ENCODE peak calls at places on chromosomes 2 and 18, in seven cellular contexts. One of them, this sample, is unnamed.

GRCh38 chr2:191030521-191031154 is 16.7 kb upstream of the STAT1 start:
- DNase-seq in stimulated activated CD8-positive, alpha-beta memory T cell treated with anti-CD3 and anti-CD28 coated beads, Interleukin-7, amount 100 ng/mL, for 1 hour: no peak
- DNase-seq in endothelial cell of umbilical vein: peak; percentile 78
- DNase-seq in activated T-helper 2 cell treated with anti-CD3 and anti-CD28 coated beads, Interferon-gamma antibody, Interleukin-2, Interleukin-4, amounts not matched to agents 10 μg/mL and 5 μg/mL and 100 μg/mL, durations not matched to agents 14 hours and 24 hours and 36 hours: no peak
- DNase-seq in NCI-H1092 treated with DMSO at 0.1 percent for 48 hours: peak; percentile 46
- DNase-seq in hippocampal formation: peak; percentile 7
- DNase-seq in hepatic stellate cell: no peak
- DNase-seq in this sample: peak; percentile 28

GRCh38 chr2:43276962-43277383 is 50.6 kb upstream of the ZFP36L2 start:
- DNase-seq in NCI-H1092 treated with DMSO at 0.1 percent for 48 hours: no peak
- DNase-seq in activated T-helper 2 cell treated with anti-CD3 and anti-CD28 coated beads, Interferon-gamma antibody, Interleukin-2, Interleukin-4, amounts not matched to agents 10 μg/mL and 5 μg/mL and 100 μg/mL, durations not matched to agents 14 hours and 24 hours and 36 hours: no peak
- DNase-seq in endothelial cell of umbilical vein: peak; percentile 28
- DNase-seq in stimulated activated CD8-positive, alpha-beta memory T cell treated with anti-CD3 and anti-CD28 coated beads, Interleukin-7, amount 100 ng/mL, for 1 hour: no peak
- DNase-seq in hippocampal formation: no peak
- DNase-seq in hepatic stellate cell: no peak
- DNase-seq in this sample: no peak

GRCh38 chr2:196112408-196113039 is 43.9 kb upstream of the DNAH7 start:
- DNase-seq in activated T-helper 2 cell treated with anti-CD3 and anti-CD28 coated beads, Interferon-gamma antibody, Interleukin-2, Interleukin-4, amounts not matched to agents 10 μg/mL and 5 μg/mL and 100 μg/mL, durations not matched to agents 14 hours and 24 hours and 36 hours: no peak
- DNase-seq in stimulated activated CD8-positive, alpha-beta memory T cell treated with anti-CD3 and anti-CD28 coated beads, Interleukin-7, amount 100 ng/mL, for 1 hour: no peak
- DNase-seq in NCI-H1092 treated with DMSO at 0.1 percent for 48 hours: no peak
- DNase-seq in endothelial cell of umbilical vein: no peak
- DNase-seq in hepatic stellate cell: peak; percentile 41
- DNase-seq in hippocampal formation: no peak
- DNase-seq in this sample: no peak

GRCh38 chr2:1581965-1582625 is 162.2 kb downstream of the PXDN start:
- DNase-seq in hepatic stellate cell: no peak
- DNase-seq in stimulated activated CD8-positive, alpha-beta memory T cell treated with anti-CD3 and anti-CD28 coated beads, Interleukin-7, amount 100 ng/mL, for 1 hour: no peak
- DNase-seq in NCI-H1092 treated with DMSO at 0.1 percent for 48 hours: no peak
- DNase-seq in endothelial cell of umbilical vein: no peak
- DNase-seq in activated T-helper 2 cell treated with anti-CD3 and anti-CD28 coated beads, Interferon-gamma antibody, Interleukin-2, Interleukin-4, amounts not matched to agents 10 μg/mL and 5 μg/mL and 100 μg/mL, durations not matched to agents 14 hours and 24 hours and 36 hours: no peak
- DNase-seq in hippocampal formation: no peak
- DNase-seq in this sample: no peak

GRCh38 chr2:20617892-20618467 is 32.9 kb downstream of the HS1BP3 start:
- DNase-seq in NCI-H1092 treated with DMSO at 0.1 percent for 48 hours: peak; percentile 28
- DNase-seq in activated T-helper 2 cell treated with anti-CD3 and anti-CD28 coated beads, Interferon-gamma antibody, Interleukin-2, Interleukin-4, amounts not matched to agents 10 μg/mL and 5 μg/mL and 100 μg/mL, durations not matched to agents 14 hours and 24 hours and 36 hours: no peak
- DNase-seq in endothelial cell of umbilical vein: peak; percentile 98
- DNase-seq in hippocampal formation: peak; percentile 87
- DNase-seq in hepatic stellate cell: peak; percentile 98
- DNase-seq in stimulated activated CD8-positive, alpha-beta memory T cell treated with anti-CD3 and anti-CD28 coated beads, Interleukin-7, amount 100 ng/mL, for 1 hour: no peak
- DNase-seq in this sample: peak; percentile 83

GRCh38 chr2:170975943-170976270 is 46.9 kb downstream of the GORASP2 start:
- DNase-seq in stimulated activated CD8-positive, alpha-beta memory T cell treated with anti-CD3 and anti-CD28 coated beads, Interleukin-7, amount 100 ng/mL, for 1 hour: no peak
- DNase-seq in hippocampal formation: no peak
- DNase-seq in endothelial cell of umbilical vein: no peak
- DNase-seq in activated T-helper 2 cell treated with anti-CD3 and anti-CD28 coated beads, Interferon-gamma antibody, Interleukin-2, Interleukin-4, amounts not matched to agents 10 μg/mL and 5 μg/mL and 100 μg/mL, durations not matched to agents 14 hours and 24 hours and 36 hours: no peak
- DNase-seq in NCI-H1092 treated with DMSO at 0.1 percent for 48 hours: no peak
- DNase-seq in hepatic stellate cell: no peak
- DNase-seq in this sample: no peak

GRCh38 chr2:21395366-21395765 is 271.6 kb downstream of the TDRD15 start:
- DNase-seq in hippocampal formation: peak; percentile 37
- DNase-seq in endothelial cell of umbilical vein: no peak
- DNase-seq in NCI-H1092 treated with DMSO at 0.1 percent for 48 hours: no peak
- DNase-seq in activated T-helper 2 cell treated with anti-CD3 and anti-CD28 coated beads, Interferon-gamma antibody, Interleukin-2, Interleukin-4, amounts not matched to agents 10 μg/mL and 5 μg/mL and 100 μg/mL, durations not matched to agents 14 hours and 24 hours and 36 hours: no peak
- DNase-seq in stimulated activated CD8-positive, alpha-beta memory T cell treated with anti-CD3 and anti-CD28 coated beads, Interleukin-7, amount 100 ng/mL, for 1 hour: no peak
- DNase-seq in hepatic stellate cell: no peak
- DNase-seq in this sample: no peak

GRCh38 chr2:226362991-226363390 is 436.6 kb downstream of the IRS1 start:
- DNase-seq in hippocampal formation: no peak
- DNase-seq in NCI-H1092 treated with DMSO at 0.1 percent for 48 hours: no peak
- DNase-seq in endothelial cell of umbilical vein: peak; percentile 3
- DNase-seq in hepatic stellate cell: peak; percentile 10
- DNase-seq in stimulated activated CD8-positive, alpha-beta memory T cell treated with anti-CD3 and anti-CD28 coated beads, Interleukin-7, amount 100 ng/mL, for 1 hour: no peak
- DNase-seq in activated T-helper 2 cell treated with anti-CD3 and anti-CD28 coated beads, Interferon-gamma antibody, Interleukin-2, Interleukin-4, amounts not matched to agents 10 μg/mL and 5 μg/mL and 100 μg/mL, durations not matched to agents 14 hours and 24 hours and 36 hours: no peak
- DNase-seq in this sample: no peak

GRCh38 chr2:75596784-75597183 is 36.0 kb upstream of the EVA1A start:
- DNase-seq in hippocampal formation: no peak
- DNase-seq in activated T-helper 2 cell treated with anti-CD3 and anti-CD28 coated beads, Interferon-gamma antibody, Interleukin-2, Interleukin-4, amounts not matched to agents 10 μg/mL and 5 μg/mL and 100 μg/mL, durations not matched to agents 14 hours and 24 hours and 36 hours: no peak
- DNase-seq in hepatic stellate cell: no peak
- DNase-seq in endothelial cell of umbilical vein: no peak
- DNase-seq in NCI-H1092 treated with DMSO at 0.1 percent for 48 hours: no peak
- DNase-seq in stimulated activated CD8-positive, alpha-beta memory T cell treated with anti-CD3 and anti-CD28 coated beads, Interleukin-7, amount 100 ng/mL, for 1 hour: no peak
- DNase-seq in this sample: no peak

GRCh38 chr2:51960846-51961335 is 929.0 kb upstream of the NRXN1 start:
- DNase-seq in hepatic stellate cell: no peak
- DNase-seq in endothelial cell of umbilical vein: no peak
- DNase-seq in activated T-helper 2 cell treated with anti-CD3 and anti-CD28 coated beads, Interferon-gamma antibody, Interleukin-2, Interleukin-4, amounts not matched to agents 10 μg/mL and 5 μg/mL and 100 μg/mL, durations not matched to agents 14 hours and 24 hours and 36 hours: no peak
- DNase-seq in NCI-H1092 treated with DMSO at 0.1 percent for 48 hours: no peak
- DNase-seq in stimulated activated CD8-positive, alpha-beta memory T cell treated with anti-CD3 and anti-CD28 coated beads, Interleukin-7, amount 100 ng/mL, for 1 hour: no peak
- DNase-seq in hippocampal formation: no peak
- DNase-seq in this sample: no peak

GRCh38 chr2:79638410-79638809 is 125.6 kb downstream of the CTNNA2 start:
- DNase-seq in activated T-helper 2 cell treated with anti-CD3 and anti-CD28 coated beads, Interferon-gamma antibody, Interleukin-2, Interleukin-4, amounts not matched to agents 10 μg/mL and 5 μg/mL and 100 μg/mL, durations not matched to agents 14 hours and 24 hours and 36 hours: no peak
- DNase-seq in hepatic stellate cell: no peak
- DNase-seq in NCI-H1092 treated with DMSO at 0.1 percent for 48 hours: peak; percentile 6
- DNase-seq in stimulated activated CD8-positive, alpha-beta memory T cell treated with anti-CD3 and anti-CD28 coated beads, Interleukin-7, amount 100 ng/mL, for 1 hour: no peak
- DNase-seq in endothelial cell of umbilical vein: no peak
- DNase-seq in hippocampal formation: no peak
- DNase-seq in this sample: no peak

GRCh38 chr2:31256611-31257382 is 22.8 kb downstream of the EHD3 start:
- DNase-seq in stimulated activated CD8-positive, alpha-beta memory T cell treated with anti-CD3 and anti-CD28 coated beads, Interleukin-7, amount 100 ng/mL, for 1 hour: no peak
- DNase-seq in hepatic stellate cell: no peak
- DNase-seq in activated T-helper 2 cell treated with anti-CD3 and anti-CD28 coated beads, Interferon-gamma antibody, Interleukin-2, Interleukin-4, amounts not matched to agents 10 μg/mL and 5 μg/mL and 100 μg/mL, durations not matched to agents 14 hours and 24 hours and 36 hours: no peak
- DNase-seq in NCI-H1092 treated with DMSO at 0.1 percent for 48 hours: peak; percentile 33
- DNase-seq in endothelial cell of umbilical vein: no peak
- DNase-seq in hippocampal formation: no peak
- DNase-seq in this sample: no peak

GRCh38 chr2:88212251-88212790 is 42.2 kb downstream of the THNSL2 start:
- DNase-seq in hippocampal formation: no peak
- DNase-seq in activated T-helper 2 cell treated with anti-CD3 and anti-CD28 coated beads, Interferon-gamma antibody, Interleukin-2, Interleukin-4, amounts not matched to agents 10 μg/mL and 5 μg/mL and 100 μg/mL, durations not matched to agents 14 hours and 24 hours and 36 hours: no peak
- DNase-seq in hepatic stellate cell: no peak
- DNase-seq in stimulated activated CD8-positive, alpha-beta memory T cell treated with anti-CD3 and anti-CD28 coated beads, Interleukin-7, amount 100 ng/mL, for 1 hour: no peak
- DNase-seq in endothelial cell of umbilical vein: no peak
- DNase-seq in NCI-H1092 treated with DMSO at 0.1 percent for 48 hours: no peak
- DNase-seq in this sample: peak; percentile 36

GRCh38 chr2:231196592-231196991 is 1.8 kb upstream of the ARMC9 start:
- DNase-seq in NCI-H1092 treated with DMSO at 0.1 percent for 48 hours: no peak
- DNase-seq in endothelial cell of umbilical vein: no peak
- DNase-seq in hippocampal formation: no peak
- DNase-seq in hepatic stellate cell: no peak
- DNase-seq in activated T-helper 2 cell treated with anti-CD3 and anti-CD28 coated beads, Interferon-gamma antibody, Interleukin-2, Interleukin-4, amounts not matched to agents 10 μg/mL and 5 μg/mL and 100 μg/mL, durations not matched to agents 14 hours and 24 hours and 36 hours: no peak
- DNase-seq in stimulated activated CD8-positive, alpha-beta memory T cell treated with anti-CD3 and anti-CD28 coated beads, Interleukin-7, amount 100 ng/mL, for 1 hour: no peak
- DNase-seq in this sample: no peak

GRCh38 chr2:95344208-95344570 is 47.0 kb downstream of the KCNIP3 start:
- DNase-seq in NCI-H1092 treated with DMSO at 0.1 percent for 48 hours: no peak
- DNase-seq in hippocampal formation: no peak
- DNase-seq in hepatic stellate cell: no peak
- DNase-seq in endothelial cell of umbilical vein: no peak
- DNase-seq in stimulated activated CD8-positive, alpha-beta memory T cell treated with anti-CD3 and anti-CD28 coated beads, Interleukin-7, amount 100 ng/mL, for 1 hour: no peak
- DNase-seq in activated T-helper 2 cell treated with anti-CD3 and anti-CD28 coated beads, Interferon-gamma antibody, Interleukin-2, Interleukin-4, amounts not matched to agents 10 μg/mL and 5 μg/mL and 100 μg/mL, durations not matched to agents 14 hours and 24 hours and 36 hours: no peak
- DNase-seq in this sample: no peak

GRCh38 chr2:172552547-172553291 is 3.2 kb upstream of the PDK1 start:
- DNase-seq in endothelial cell of umbilical vein: peak; percentile 79
- DNase-seq in hippocampal formation: no peak
- DNase-seq in activated T-helper 2 cell treated with anti-CD3 and anti-CD28 coated beads, Interferon-gamma antibody, Interleukin-2, Interleukin-4, amounts not matched to agents 10 μg/mL and 5 μg/mL and 100 μg/mL, durations not matched to agents 14 hours and 24 hours and 36 hours: no peak
- DNase-seq in hepatic stellate cell: peak; percentile 83
- DNase-seq in NCI-H1092 treated with DMSO at 0.1 percent for 48 hours: no peak
- DNase-seq in stimulated activated CD8-positive, alpha-beta memory T cell treated with anti-CD3 and anti-CD28 coated beads, Interleukin-7, amount 100 ng/mL, for 1 hour: no peak
- DNase-seq in this sample: no peak

GRCh38 chr2:3145471-3146027 is 232.1 kb downstream of the EIPR1 start:
- DNase-seq in endothelial cell of umbilical vein: no peak
- DNase-seq in stimulated activated CD8-positive, alpha-beta memory T cell treated with anti-CD3 and anti-CD28 coated beads, Interleukin-7, amount 100 ng/mL, for 1 hour: no peak
- DNase-seq in hippocampal formation: no peak
- DNase-seq in hepatic stellate cell: no peak
- DNase-seq in NCI-H1092 treated with DMSO at 0.1 percent for 48 hours: no peak
- DNase-seq in activated T-helper 2 cell treated with anti-CD3 and anti-CD28 coated beads, Interferon-gamma antibody, Interleukin-2, Interleukin-4, amounts not matched to agents 10 μg/mL and 5 μg/mL and 100 μg/mL, durations not matched to agents 14 hours and 24 hours and 36 hours: no peak
- DNase-seq in this sample: no peak

GRCh38 chr2:237702439-237703397 is 75.3 kb downstream of the LRRFIP1 start:
- DNase-seq in endothelial cell of umbilical vein: peak; percentile 77
- DNase-seq in hippocampal formation: no peak
- DNase-seq in NCI-H1092 treated with DMSO at 0.1 percent for 48 hours: no peak
- DNase-seq in activated T-helper 2 cell treated with anti-CD3 and anti-CD28 coated beads, Interferon-gamma antibody, Interleukin-2, Interleukin-4, amounts not matched to agents 10 μg/mL and 5 μg/mL and 100 μg/mL, durations not matched to agents 14 hours and 24 hours and 36 hours: no peak
- DNase-seq in hepatic stellate cell: peak; percentile 71
- DNase-seq in stimulated activated CD8-positive, alpha-beta memory T cell treated with anti-CD3 and anti-CD28 coated beads, Interleukin-7, amount 100 ng/mL, for 1 hour: no peak
- DNase-seq in this sample: peak; percentile 56

GRCh38 chr2:43676322-43677050 is at the start of gene C1GALT1C1L:
- DNase-seq in endothelial cell of umbilical vein: peak; percentile 55
- DNase-seq in hepatic stellate cell: peak; percentile 53
- DNase-seq in hippocampal formation: peak; percentile 1
- DNase-seq in stimulated activated CD8-positive, alpha-beta memory T cell treated with anti-CD3 and anti-CD28 coated beads, Interleukin-7, amount 100 ng/mL, for 1 hour: no peak
- DNase-seq in activated T-helper 2 cell treated with anti-CD3 and anti-CD28 coated beads, Interferon-gamma antibody, Interleukin-2, Interleukin-4, amounts not matched to agents 10 μg/mL and 5 μg/mL and 100 μg/mL, durations not matched to agents 14 hours and 24 hours and 36 hours: peak; percentile 22
- DNase-seq in NCI-H1092 treated with DMSO at 0.1 percent for 48 hours: no peak
- DNase-seq in this sample: peak; percentile 58

GRCh38 chr2:230758566-230759480 is 46.2 kb downstream of the CAB39 start:
- DNase-seq in activated T-helper 2 cell treated with anti-CD3 and anti-CD28 coated beads, Interferon-gamma antibody, Interleukin-2, Interleukin-4, amounts not matched to agents 10 μg/mL and 5 μg/mL and 100 μg/mL, durations not matched to agents 14 hours and 24 hours and 36 hours: no peak
- DNase-seq in stimulated activated CD8-positive, alpha-beta memory T cell treated with anti-CD3 and anti-CD28 coated beads, Interleukin-7, amount 100 ng/mL, for 1 hour: no peak
- DNase-seq in hippocampal formation: no peak
- DNase-seq in NCI-H1092 treated with DMSO at 0.1 percent for 48 hours: no peak
- DNase-seq in hepatic stellate cell: peak; percentile 34
- DNase-seq in endothelial cell of umbilical vein: no peak
- DNase-seq in this sample: no peak

GRCh38 chr2:43225093-43225787 is 1.2 kb downstream of the ZFP36L2 start:
- DNase-seq in activated T-helper 2 cell treated with anti-CD3 and anti-CD28 coated beads, Interferon-gamma antibody, Interleukin-2, Interleukin-4, amounts not matched to agents 10 μg/mL and 5 μg/mL and 100 μg/mL, durations not matched to agents 14 hours and 24 hours and 36 hours: peak; percentile 68
- DNase-seq in NCI-H1092 treated with DMSO at 0.1 percent for 48 hours: peak; percentile 29
- DNase-seq in hepatic stellate cell: peak; percentile 50
- DNase-seq in stimulated activated CD8-positive, alpha-beta memory T cell treated with anti-CD3 and anti-CD28 coated beads, Interleukin-7, amount 100 ng/mL, for 1 hour: peak; percentile 41
- DNase-seq in endothelial cell of umbilical vein: peak; percentile 64
- DNase-seq in hippocampal formation: no peak
- DNase-seq in this sample: peak; percentile 83

GRCh38 chr2:187526776-187527175 is 27.5 kb downstream of the TFPI start:
- DNase-seq in activated T-helper 2 cell treated with anti-CD3 and anti-CD28 coated beads, Interferon-gamma antibody, Interleukin-2, Interleukin-4, amounts not matched to agents 10 μg/mL and 5 μg/mL and 100 μg/mL, durations not matched to agents 14 hours and 24 hours and 36 hours: no peak
- DNase-seq in hepatic stellate cell: no peak
- DNase-seq in hippocampal formation: no peak
- DNase-seq in endothelial cell of umbilical vein: no peak
- DNase-seq in NCI-H1092 treated with DMSO at 0.1 percent for 48 hours: no peak
- DNase-seq in stimulated activated CD8-positive, alpha-beta memory T cell treated with anti-CD3 and anti-CD28 coated beads, Interleukin-7, amount 100 ng/mL, for 1 hour: no peak
- DNase-seq in this sample: no peak

GRCh38 chr2:24625728-24626484 is 134.9 kb downstream of the NCOA1 start:
- DNase-seq in stimulated activated CD8-positive, alpha-beta memory T cell treated with anti-CD3 and anti-CD28 coated beads, Interleukin-7, amount 100 ng/mL, for 1 hour: no peak
- DNase-seq in endothelial cell of umbilical vein: no peak
- DNase-seq in NCI-H1092 treated with DMSO at 0.1 percent for 48 hours: no peak
- DNase-seq in activated T-helper 2 cell treated with anti-CD3 and anti-CD28 coated beads, Interferon-gamma antibody, Interleukin-2, Interleukin-4, amounts not matched to agents 10 μg/mL and 5 μg/mL and 100 μg/mL, durations not matched to agents 14 hours and 24 hours and 36 hours: no peak
- DNase-seq in hepatic stellate cell: no peak
- DNase-seq in hippocampal formation: no peak
- DNase-seq in this sample: no peak

GRCh38 chr2:67503066-67503795 is 106.1 kb downstream of the ETAA1 start:
- DNase-seq in NCI-H1092 treated with DMSO at 0.1 percent for 48 hours: no peak
- DNase-seq in hepatic stellate cell: peak; percentile 51
- DNase-seq in stimulated activated CD8-positive, alpha-beta memory T cell treated with anti-CD3 and anti-CD28 coated beads, Interleukin-7, amount 100 ng/mL, for 1 hour: no peak
- DNase-seq in hippocampal formation: no peak
- DNase-seq in activated T-helper 2 cell treated with anti-CD3 and anti-CD28 coated beads, Interferon-gamma antibody, Interleukin-2, Interleukin-4, amounts not matched to agents 10 μg/mL and 5 μg/mL and 100 μg/mL, durations not matched to agents 14 hours and 24 hours and 36 hours: no peak
- DNase-seq in endothelial cell of umbilical vein: peak; percentile 90
- DNase-seq in this sample: no peak

GRCh38 chr2:24822049-24822706 is 29.0 kb downstream of the CENPO start:
- DNase-seq in endothelial cell of umbilical vein: no peak
- DNase-seq in NCI-H1092 treated with DMSO at 0.1 percent for 48 hours: no peak
- DNase-seq in activated T-helper 2 cell treated with anti-CD3 and anti-CD28 coated beads, Interferon-gamma antibody, Interleukin-2, Interleukin-4, amounts not matched to agents 10 μg/mL and 5 μg/mL and 100 μg/mL, durations not matched to agents 14 hours and 24 hours and 36 hours: no peak
- DNase-seq in stimulated activated CD8-positive, alpha-beta memory T cell treated with anti-CD3 and anti-CD28 coated beads, Interleukin-7, amount 100 ng/mL, for 1 hour: no peak
- DNase-seq in hippocampal formation: no peak
- DNase-seq in hepatic stellate cell: no peak
- DNase-seq in this sample: peak; percentile 20

GRCh38 chr2:160029270-160029628 is 33.2 kb downstream of the PLA2R1 start:
- DNase-seq in NCI-H1092 treated with DMSO at 0.1 percent for 48 hours: no peak
- DNase-seq in activated T-helper 2 cell treated with anti-CD3 and anti-CD28 coated beads, Interferon-gamma antibody, Interleukin-2, Interleukin-4, amounts not matched to agents 10 μg/mL and 5 μg/mL and 100 μg/mL, durations not matched to agents 14 hours and 24 hours and 36 hours: no peak
- DNase-seq in stimulated activated CD8-positive, alpha-beta memory T cell treated with anti-CD3 and anti-CD28 coated beads, Interleukin-7, amount 100 ng/mL, for 1 hour: no peak
- DNase-seq in hippocampal formation: no peak
- DNase-seq in endothelial cell of umbilical vein: no peak
- DNase-seq in hepatic stellate cell: no peak
- DNase-seq in this sample: no peak

GRCh38 chr18:50004013-50004412 is 190.7 kb upstream of the ACAA2 start:
- DNase-seq in NCI-H1092 treated with DMSO at 0.1 percent for 48 hours: no peak
- DNase-seq in hippocampal formation: no peak
- DNase-seq in stimulated activated CD8-positive, alpha-beta memory T cell treated with anti-CD3 and anti-CD28 coated beads, Interleukin-7, amount 100 ng/mL, for 1 hour: no peak
- DNase-seq in hepatic stellate cell: no peak
- DNase-seq in endothelial cell of umbilical vein: no peak
- DNase-seq in activated T-helper 2 cell treated with anti-CD3 and anti-CD28 coated beads, Interferon-gamma antibody, Interleukin-2, Interleukin-4, amounts not matched to agents 10 μg/mL and 5 μg/mL and 100 μg/mL, durations not matched to agents 14 hours and 24 hours and 36 hours: no peak
- DNase-seq in this sample: no peak

GRCh38 chr2:47196499-47196898 is 41.4 kb upstream of the STPG4 start:
- DNase-seq in activated T-helper 2 cell treated with anti-CD3 and anti-CD28 coated beads, Interferon-gamma antibody, Interleukin-2, Interleukin-4, amounts not matched to agents 10 μg/mL and 5 μg/mL and 100 μg/mL, durations not matched to agents 14 hours and 24 hours and 36 hours: no peak
- DNase-seq in hippocampal formation: no peak
- DNase-seq in NCI-H1092 treated with DMSO at 0.1 percent for 48 hours: no peak
- DNase-seq in endothelial cell of umbilical vein: no peak
- DNase-seq in hepatic stellate cell: no peak
- DNase-seq in stimulated activated CD8-positive, alpha-beta memory T cell treated with anti-CD3 and anti-CD28 coated beads, Interleukin-7, amount 100 ng/mL, for 1 hour: no peak
- DNase-seq in this sample: no peak

GRCh38 chr2:204329532-204329931 is 215.7 kb upstream of the PARD3B start:
- DNase-seq in NCI-H1092 treated with DMSO at 0.1 percent for 48 hours: no peak
- DNase-seq in activated T-helper 2 cell treated with anti-CD3 and anti-CD28 coated beads, Interferon-gamma antibody, Interleukin-2, Interleukin-4, amounts not matched to agents 10 μg/mL and 5 μg/mL and 100 μg/mL, durations not matched to agents 14 hours and 24 hours and 36 hours: no peak
- DNase-seq in stimulated activated CD8-positive, alpha-beta memory T cell treated with anti-CD3 and anti-CD28 coated beads, Interleukin-7, amount 100 ng/mL, for 1 hour: no peak
- DNase-seq in hepatic stellate cell: no peak
- DNase-seq in endothelial cell of umbilical vein: no peak
- DNase-seq in hippocampal formation: no peak
- DNase-seq in this sample: no peak

GRCh38 chr2:15914981-15915380 is 25.4 kb upstream of the MYCN start:
- DNase-seq in hippocampal formation: no peak
- DNase-seq in NCI-H1092 treated with DMSO at 0.1 percent for 48 hours: no peak
- DNase-seq in endothelial cell of umbilical vein: no peak
- DNase-seq in activated T-helper 2 cell treated with anti-CD3 and anti-CD28 coated beads, Interferon-gamma antibody, Interleukin-2, Interleukin-4, amounts not matched to agents 10 μg/mL and 5 μg/mL and 100 μg/mL, durations not matched to agents 14 hours and 24 hours and 36 hours: no peak
- DNase-seq in hepatic stellate cell: no peak
- DNase-seq in stimulated activated CD8-positive, alpha-beta memory T cell treated with anti-CD3 and anti-CD28 coated beads, Interleukin-7, amount 100 ng/mL, for 1 hour: no peak
- DNase-seq in this sample: no peak

GRCh38 chr2:64649013-64649484 is 4.7 kb downstream of the SERTAD2 start:
- DNase-seq in hippocampal formation: no peak
- DNase-seq in hepatic stellate cell: no peak
- DNase-seq in endothelial cell of umbilical vein: no peak
- DNase-seq in NCI-H1092 treated with DMSO at 0.1 percent for 48 hours: no peak
- DNase-seq in activated T-helper 2 cell treated with anti-CD3 and anti-CD28 coated beads, Interferon-gamma antibody, Interleukin-2, Interleukin-4, amounts not matched to agents 10 μg/mL and 5 μg/mL and 100 μg/mL, durations not matched to agents 14 hours and 24 hours and 36 hours: no peak
- DNase-seq in stimulated activated CD8-positive, alpha-beta memory T cell treated with anti-CD3 and anti-CD28 coated beads, Interleukin-7, amount 100 ng/mL, for 1 hour: no peak
- DNase-seq in this sample: no peak

GRCh38 chr2:208595386-208596275 is 189.0 kb downstream of the PTH2R start:
- DNase-seq in stimulated activated CD8-positive, alpha-beta memory T cell treated with anti-CD3 and anti-CD28 coated beads, Interleukin-7, amount 100 ng/mL, for 1 hour: no peak
- DNase-seq in hepatic stellate cell: no peak
- DNase-seq in activated T-helper 2 cell treated with anti-CD3 and anti-CD28 coated beads, Interferon-gamma antibody, Interleukin-2, Interleukin-4, amounts not matched to agents 10 μg/mL and 5 μg/mL and 100 μg/mL, durations not matched to agents 14 hours and 24 hours and 36 hours: no peak
- DNase-seq in NCI-H1092 treated with DMSO at 0.1 percent for 48 hours: no peak
- DNase-seq in hippocampal formation: no peak
- DNase-seq in endothelial cell of umbilical vein: no peak
- DNase-seq in this sample: no peak

GRCh38 chr2:230862292-230862691 is 2.5 kb upstream of the ITM2C start:
- DNase-seq in hepatic stellate cell: no peak
- DNase-seq in endothelial cell of umbilical vein: no peak
- DNase-seq in NCI-H1092 treated with DMSO at 0.1 percent for 48 hours: no peak
- DNase-seq in hippocampal formation: no peak
- DNase-seq in stimulated activated CD8-positive, alpha-beta memory T cell treated with anti-CD3 and anti-CD28 coated beads, Interleukin-7, amount 100 ng/mL, for 1 hour: no peak
- DNase-seq in activated T-helper 2 cell treated with anti-CD3 and anti-CD28 coated beads, Interferon-gamma antibody, Interleukin-2, Interleukin-4, amounts not matched to agents 10 μg/mL and 5 μg/mL and 100 μg/mL, durations not matched to agents 14 hours and 24 hours and 36 hours: no peak
- DNase-seq in this sample: no peak

GRCh38 chr18:63140997-63141776 is 178.4 kb downstream of the BCL2 start:
- DNase-seq in hepatic stellate cell: no peak
- DNase-seq in endothelial cell of umbilical vein: no peak
- DNase-seq in hippocampal formation: no peak
- DNase-seq in NCI-H1092 treated with DMSO at 0.1 percent for 48 hours: no peak
- DNase-seq in stimulated activated CD8-positive, alpha-beta memory T cell treated with anti-CD3 and anti-CD28 coated beads, Interleukin-7, amount 100 ng/mL, for 1 hour: no peak
- DNase-seq in activated T-helper 2 cell treated with anti-CD3 and anti-CD28 coated beads, Interferon-gamma antibody, Interleukin-2, Interleukin-4, amounts not matched to agents 10 μg/mL and 5 μg/mL and 100 μg/mL, durations not matched to agents 14 hours and 24 hours and 36 hours: no peak
- DNase-seq in this sample: peak; percentile 58

This sample was measured in retina.